ENCODE peak calls at places on chromosomes 11 and 22, in four cellular contexts. C is effector CD8-positive, alpha-beta T cell; Q is kidney tubule cell; R is cardiac muscle cell. T is an unnamed sample.

GRCh38 chr11:104892723-104893511 is 5.3 kb downstream of the CASP12 start:
- DNase-seq in R (no peak), C (no peak), Q (peak; percentile 42), T (no peak)

GRCh38 chr11:12441081-12441801 is 63.9 kb downstream of the PARVA start:
- DNase-seq in Q (no peak), R (no peak), C (no peak), T (peak; percentile 65)

GRCh38 chr11:115321602-115322289 is 182.5 kb downstream of the CADM1 start:
- DNase-seq in C (no peak), Q (peak; percentile 22), R (no peak), T (peak; percentile 33)

GRCh38 chr11:44776840-44777536 is 50.2 kb downstream of the TSPAN18 start:
- DNase-seq in C (no peak), Q (no peak), R (no peak), T (no peak)

GRCh38 chr11:12053606-12054361 is 45.4 kb upstream of the DKK3 start:
- DNase-seq in Q (no peak), R (no peak), C (no peak), T (no peak)

GRCh38 chr11:124762077-124762623 is at the start of gene ESAM:
- DNase-seq in Q (peak; percentile 38), C (peak; percentile 50), R (peak; percentile 42), T (no peak)

GRCh38 chr11:71489311-71490043 is 36.5 kb downstream of the NADSYN1 start:
- DNase-seq in C (no peak), Q (peak; percentile 83), R (no peak), T (no peak)

GRCh38 chr22:49677495-49677889 is 150.2 kb downstream of the BRD1 start:
- DNase-seq in C (no peak), Q (no peak), R (no peak), T (no peak)